ENCODE peak calls at places on chromosomes 12 and 14, in eight cellular contexts. T is SK-N-SH; Y is HCT116; D is CD8-positive, alpha-beta memory T cell; I is fibroblast of lung; K is NCI-H1092 treated with DMSO at 0.1 percent for 48 hours; M is A549; J is globus pallidus. U is an unnamed sample.

GRCh38 chr14:72869407-72870329 is 24.2 kb downstream of the DPF3 start:
- DNase-seq in T (no peak), Y (no peak), D (no peak), I (no peak), K (no peak), M (no peak), J (no peak), U (no peak)

GRCh38 chr12:56119361-56119796 is 1.3 kb downstream of the ZC3H10 start:
- DNase-seq in T (peak; percentile 85), Y (peak; percentile 82), D (peak; percentile 75), I (peak; percentile 89), K (peak; percentile 61), M (peak; percentile 94), J (peak; percentile 71), U (peak; percentile 90)

GRCh38 chr12:66331814-66332213 is 29.5 kb downstream of the HELB start:
- DNase-seq in T (no peak), Y (no peak), D (no peak), I (no peak), K (no peak), M (no peak), J (no peak), U (no peak)

GRCh38 chr14:64841121-64841611 is 38.5 kb downstream of the SPTB start:
- DNase-seq in T (no peak), Y (peak; percentile 56), D (no peak), I (peak; percentile 67), K (no peak), M (peak; percentile 69), J (no peak), U (no peak)

GRCh38 chr12:26287666-26288408 is 92.5 kb downstream of the SSPN start:
- DNase-seq in T (no peak), Y (no peak), D (no peak), I (peak; percentile 95), K (no peak), M (no peak), J (no peak), U (no peak)

GRCh38 chr12:62190921-62191746 is 69.1 kb upstream of the USP15 start:
- DNase-seq in T (peak; percentile 31), Y (no peak), D (no peak), I (no peak), K (no peak), M (no peak), J (no peak), U (no peak)

GRCh38 chr12:51759175-51759574 is 89.3 kb downstream of the FIGNL2 start:
- DNase-seq in T (no peak), Y (no peak), D (no peak), I (peak; percentile 3), K (no peak), M (no peak), J (no peak), U (no peak)

GRCh38 chr12:68538722-68539614 is 71.7 kb upstream of the RAP1B start:
- DNase-seq in T (no peak), Y (no peak), D (peak; percentile 85), I (peak; percentile 85), K (no peak), M (no peak), J (no peak), U (no peak)

GRCh38 chr12:46580445-46580844 is 207.9 kb upstream of the SLC38A2 start:
- DNase-seq in T (no peak), Y (no peak), D (no peak), I (no peak), K (no peak), M (no peak), J (no peak), U (no peak)

U was measured in NCI-H146.